ENCODE peak calls at places on chromosomes 3 and 15, in six cellular contexts. B is left ventricle myocardium inferior, T is transverse colon, L is tibial artery, N is colonic mucosa, V is neural progenitor cell. X is an unnamed sample. For H3K4me1, the result is how much of the 10 kb centered on the place peaks cover.

GRCh38 chr3:116188231-116188785 is 257.0 kb downstream of the LSAMP start:
- DNase-seq in B (no peak), T (no peak), L (no peak), N (no peak), V (no peak), X (no peak)

GRCh38 chr15:98085003-98085639 is 124.6 kb downstream of the ARRDC4 start:
- DNase-seq in B (no peak), T (peak), L (no peak), N (peak), V (peak), X (no peak)

GRCh38 chr3:7876741-7877297 is 624.8 kb upstream of the LMCD1 start:
- DNase-seq in B (no peak), T (no peak), L (no peak), N (no peak), V (no peak), X (no peak)

GRCh38 chr3:121529308-121529707 is 16.5 kb downstream of the POLQ start:
- DNase-seq in B (no peak), T (no peak), L (no peak), N (no peak), V (no peak), X (no peak)

GRCh38 chr15:57947282-57947681 is 118.2 kb downstream of the ALDH1A2 start:
- DNase-seq in B (no peak), T (no peak), L (no peak), N (no peak), V (no peak), X (no peak)

GRCh38 chr3:100496711-100497261 is 4.4 kb downstream of the TMEM45A start:
- DNase-seq in B (no peak), T (no peak), L (no peak), N (no peak), V (no peak), X (no peak)

GRCh38 chr3:55571913-55572312 is 84.8 kb upstream of the WNT5A start:
- DNase-seq in B (peak), T (peak), L (peak), N (peak), V (peak), X (peak)

GRCh38 chr3:107861422-107861821 is 229.4 kb downstream of the CD47 start:
- DNase-seq in B (no peak), T (no peak), L (no peak), N (no peak), V (no peak), X (no peak)

GRCh38 chr15:88878720-88879184 is 16.6 kb downstream of the HAPLN3 start:
- DNase-seq in B (no peak), T (peak), L (no peak), N (no peak), V (peak), X (no peak)

GRCh38 chr3:9172851-9173320 is 76.6 kb downstream of the SRGAP3 start:
- DNase-seq in B (no peak), T (no peak), L (no peak), N (no peak), V (no peak), X (no peak)

GRCh38 chr15:74303741-74304309 is 63.6 kb downstream of the CYP11A1 start:
- DNase-seq in B (no peak), T (no peak), L (no peak), N (no peak), V (no peak), X (no peak)

GRCh38 chr15:99507732-99508571 is 57.8 kb upstream of the MEF2A start:
- DNase-seq in B (no peak), T (no peak), L (peak), N (no peak), V (no peak), X (peak)

GRCh38 chr3:77825045-77825827 is 785.3 kb downstream of the ROBO2 start:
- DNase-seq in B (no peak), T (peak), L (no peak), N (peak), V (no peak), X (no peak)

GRCh38 chr3:195823998-195824397 is 12.3 kb upstream of the MUC4 start:
- DNase-seq in B (no peak), T (peak), L (no peak), N (no peak), V (peak), X (no peak)

GRCh38 chr3:46168583-46168982 is 39.5 kb downstream of the CCR1 start:
- DNase-seq in B (no peak), T (no peak), L (no peak), N (no peak), V (no peak), X (no peak)

GRCh38 chr15:28936081-28936480 is 50.3 kb downstream of the APBA2 start:
- DNase-seq in B (no peak), T (no peak), L (no peak), N (no peak), V (no peak), X (no peak)

GRCh38 chr15:78108300-78109084 is 16.1 kb downstream of the SH2D7 start:
- DNase-seq in B (peak), T (peak), L (peak), N (peak), V (peak), X (peak)

GRCh38 chr3:46114324-46114988 is 87.2 kb upstream of the XCR1 start:
- DNase-seq in B (no peak), T (no peak), L (no peak), N (no peak), V (no peak), X (no peak)

GRCh38 chr3:51382076-51382745 is 2.9 kb upstream of the MANF start:
- DNase-seq in B (no peak), T (no peak), L (peak), N (no peak), V (no peak), X (no peak)

GRCh38 chr15:56942118-56942517 is 23.7 kb downstream of the TCF12 start:
- DNase-seq in B (no peak), T (no peak), L (no peak), N (no peak), V (no peak), X (no peak)

GRCh38 chr3:177150970-177151627 is 46.2 kb downstream of the TBL1XR1 start:
- DNase-seq in B (no peak), T (no peak), L (no peak), N (no peak), V (no peak), X (no peak)

GRCh38 chr3:124363451-124363850 is 366.8 kb upstream of the UMPS start:
- DNase-seq in B (no peak), T (no peak), L (no peak), N (no peak), V (no peak), X (no peak)

GRCh38 chr3:52649461-52650210 is 36.1 kb downstream of the PBRM1 start:
- DNase-seq in B (no peak), T (no peak), L (no peak), N (no peak), V (no peak), X (no peak)

GRCh38 chr3:132317229-132317948 is at the start of gene ACP3:
- DNase-seq in B (peak), T (peak), L (peak), N (peak), V (peak), X (no peak)

GRCh38 chr3:126015075-126015474 is 46.1 kb downstream of the ROPN1B start:
- DNase-seq in B (no peak), T (no peak), L (no peak), N (no peak), V (no peak), X (peak)

GRCh38 chr3:183359036-183359435 is 69.4 kb downstream of the MCF2L2 start:
- DNase-seq in B (no peak), T (no peak), L (no peak), N (no peak), V (no peak), X (no peak)

GRCh38 chr3:49662021-49662420 is 12.1 kb upstream of the APEH start:
- DNase-seq in B (no peak), T (no peak), L (no peak), N (no peak), V (no peak), X (no peak)

GRCh38 chr3:187085021-187085666 is 54.2 kb downstream of the RPL39L start:
- DNase-seq in B (no peak), T (no peak), L (no peak), N (no peak), V (no peak), X (no peak)

GRCh38 chr15:73318463-73319351 is 50.1 kb downstream of the HCN4 start:
- DNase-seq in B (no peak), T (no peak), L (peak), N (no peak), V (peak), X (no peak)

GRCh38 chr3:146504546-146505197 is 35.3 kb upstream of the PLSCR2 start:
- DNase-seq in B (no peak), T (no peak), L (no peak), N (no peak), V (peak), X (no peak)

GRCh38 chr3:30548605-30549004 is 57.8 kb upstream of the TGFBR2 start:
- DNase-seq in B (no peak), T (no peak), L (no peak), N (no peak), V (no peak), X (no peak)

GRCh38 chr3:151766454-151766853 is 32.7 kb downstream of the AADACL2 start:
- DNase-seq in B (no peak), T (no peak), L (no peak), N (no peak), V (no peak), X (no peak)

GRCh38 chr15:98288091-98288590 is 327.6 kb downstream of the ARRDC4 start:
- DNase-seq in B (no peak), T (no peak), L (no peak), N (no peak), V (no peak), X (no peak)

GRCh38 chr15:99442268-99442897 is 123.4 kb upstream of the MEF2A start:
- DNase-seq in B (peak), T (peak), L (peak), N (no peak), V (no peak), X (peak)

GRCh38 chr15:70792171-70792573 is 28.8 kb upstream of the UACA start:
- DNase-seq in B (no peak), T (no peak), L (no peak), N (no peak), V (no peak), X (no peak)

GRCh38 chr3:49357466-49358216 is 512 bp downstream of the GPX1 start:
- DNase-seq in B (peak), T (peak), L (peak), N (peak), V (peak), X (peak)

GRCh38 chr3:16907245-16907644 is 22.5 kb downstream of the PLCL2 start:
- DNase-seq in B (no peak), T (no peak), L (no peak), N (no peak), V (no peak), X (no peak)

GRCh38 chr3:129234441-129234840 is 15.0 kb upstream of the COPG1 start:
- DNase-seq in B (no peak), T (no peak), L (no peak), N (no peak), V (no peak), X (no peak)
- H3K4me1 ChIP-seq in B (under half), T (under half), L (under half), N (under half), V (under half), X (under half)

DNA sequence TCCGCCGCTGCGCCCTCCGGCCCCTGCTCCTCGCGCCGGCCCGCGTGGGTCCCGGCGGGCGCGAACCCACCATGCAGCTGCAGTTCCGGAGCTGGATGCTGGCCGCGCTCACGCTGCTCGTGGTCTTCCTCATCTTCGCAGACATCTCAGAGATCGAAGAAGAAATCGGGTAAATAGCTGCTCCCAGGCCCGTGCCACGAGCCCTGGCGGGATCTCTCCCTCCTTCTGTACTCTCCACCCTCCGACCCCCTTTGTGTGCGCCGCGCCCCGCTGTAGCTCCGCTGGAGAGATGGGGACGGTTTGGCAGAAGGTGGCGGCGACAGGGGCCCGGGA is 279 bp downstream of the ST8SIA2 start:
- DNase-seq in B (no peak), T (no peak), L (no peak), N (no peak), V (no peak), X (no peak)
- H3K4me3 ChIP-seq in B (peak), T (peak), L (no peak), N (peak), V (peak), X (peak)

GRCh38 chr15:39851505-39852082 is 68.5 kb downstream of the GPR176 start:
- DNase-seq in B (no peak), T (no peak), L (no peak), N (no peak), V (no peak), X (no peak)
- H3K4me1 ChIP-seq in B (under half), T (under half), L (under half), N (under half), V (under half), X (under half)

GRCh38 chr3:43291546-43291945 is 5.2 kb downstream of the SNRK start:
- DNase-seq in B (no peak), T (no peak), L (no peak), N (no peak), V (no peak), X (no peak)
- H3K4me3 ChIP-seq in B (peak), T (no peak), L (no peak), N (no peak), V (no peak), X (no peak)

GRCh38 chr15:67115567-67115966 is 50.2 kb downstream of the SMAD3 start:
- DNase-seq in B (no peak), T (no peak), L (peak), N (no peak), V (no peak), X (no peak)

GRCh38 chr15:67116742-67117141 is 51.3 kb downstream of the SMAD3 start:
- DNase-seq in B (no peak), T (no peak), L (no peak), N (peak), V (no peak), X (no peak)

GRCh38 chr15:67110958-67111864 is 45.8 kb downstream of the SMAD3 start:
- DNase-seq in B (no peak), T (no peak), L (no peak), N (no peak), V (no peak), X (no peak)

GRCh38 chr15:67114846-67115521 is 49.6 kb downstream of the SMAD3 start:
- DNase-seq in B (no peak), T (no peak), L (peak), N (no peak), V (no peak), X (no peak)

GRCh38 chr15:67114046-67114445 is 48.6 kb downstream of the SMAD3 start:
- DNase-seq in B (no peak), T (no peak), L (peak), N (no peak), V (no peak), X (no peak)
- H3K4me1 ChIP-seq in B (half or more), T (half or more), L (half or more), N (under half), V (under half), X (under half)

GRCh38 chr3:59480486-59480995 is 430.7 kb upstream of the CFAP20DC start:
- DNase-seq in B (no peak), T (no peak), L (no peak), N (no peak), V (no peak), X (no peak)
- H3K4me3 ChIP-seq in B (no peak), T (no peak), L (no peak), N (no peak), V (no peak), X (no peak)

GRCh38 chr15:49904296-49904695 is 214.7 kb downstream of the ATP8B4 start:
- DNase-seq in B (no peak), T (no peak), L (no peak), N (no peak), V (no peak), X (no peak)
- H3K4me1 ChIP-seq in B (under half), T (under half), L (half or more), N (under half), V (under half), X (under half)

GRCh38 chr15:83205725-83206324 is 1.8 kb downstream of the HDGFL3 start:
- DNase-seq in B (no peak), T (no peak), L (no peak), N (no peak), V (no peak), X (no peak)
- H3K4me3 ChIP-seq in B (peak), T (peak), L (peak), N (no peak), V (peak), X (peak)

DNA sequence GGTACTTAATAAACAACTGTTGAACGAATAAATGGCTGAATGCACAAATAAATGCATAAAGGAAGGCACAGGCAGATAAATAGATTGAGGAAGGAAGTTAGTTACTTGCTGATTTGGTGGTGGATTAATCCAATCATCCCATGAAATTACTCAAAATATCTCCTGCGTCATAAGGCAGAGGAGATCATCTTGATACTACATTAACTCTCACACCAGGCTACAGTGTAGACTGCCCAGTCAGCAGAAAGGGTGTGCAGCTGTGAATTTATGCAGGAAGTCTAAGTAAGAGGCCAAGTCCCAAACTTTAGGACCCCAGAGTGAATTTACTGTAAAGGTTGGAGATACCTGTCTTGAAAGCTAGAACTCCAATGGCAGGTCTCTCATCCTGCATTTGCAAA is 38.6 kb downstream of the PRICKLE2 start:
- DNase-seq in B (no peak), T (no peak), L (no peak), N (no peak), V (no peak), X (no peak)
- H3K4me1 ChIP-seq in B (half or more), T (under half), L (half or more), N (under half), V (under half), X (half or more)

DNA sequence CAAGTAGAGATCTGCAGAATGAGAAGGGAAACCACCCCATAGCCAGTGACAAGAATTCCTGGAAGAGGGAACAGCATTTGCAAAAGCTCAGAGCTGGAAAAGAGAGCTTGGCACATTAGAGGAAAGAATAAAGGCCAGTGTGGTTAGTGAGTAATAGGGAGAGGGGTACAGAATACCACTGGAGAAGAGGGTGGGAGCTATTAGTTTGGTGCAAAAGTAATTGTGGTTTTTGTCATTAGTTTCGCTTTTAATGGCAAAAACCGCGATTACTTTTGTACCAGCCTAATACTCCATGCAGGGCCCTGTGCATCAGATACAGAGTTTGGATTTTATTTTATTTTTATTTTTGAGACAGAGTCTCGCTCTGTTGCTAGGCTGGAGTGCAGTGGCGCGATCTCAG is 9.8 kb downstream of the SLC24A1 start:
- DNase-seq in B (no peak), T (no peak), L (no peak), N (no peak), V (no peak), X (no peak)
- H3K4me3 ChIP-seq in B (no peak), T (no peak), L (no peak), N (no peak), V (no peak), X (no peak)